ENCODE peak calls at places on chromosomes 13 and 19, in five cellular contexts. K, B, M, S and I are unnamed samples.

GRCh38 chr19:28633223-28634030 is 579.5 kb downstream of the UQCRFS1 start:
- DNase-seq in K (no peak), B (no peak), M (peak), S (peak), I (no peak)

GRCh38 chr19:7864719-7865074 is 9.5 kb downstream of the PRR36 start:
- DNase-seq in K (no peak), B (no peak), M (no peak), S (no peak), I (no peak)

GRCh38 chr19:51983361-51983760 is 3.3 kb downstream of the ZNF350 start:
- DNase-seq in K (no peak), B (no peak), M (no peak), S (no peak), I (no peak)

GRCh38 chr19:40594251-40594650 is 6.9 kb upstream of the LTBP4 start:
- DNase-seq in K (no peak), B (no peak), M (no peak), S (no peak), I (no peak)

GRCh38 chr19:42282036-42282762 is 13.1 kb downstream of the CIC start:
- DNase-seq in K (no peak), B (no peak), M (no peak), S (no peak), I (no peak)

GRCh38 chr19:3366761-3367571 is 583 bp downstream of the NFIC start:
- DNase-seq in K (peak), B (peak), M (no peak), S (peak), I (no peak)

GRCh38 chr19:13985771-13986347 is 20.3 kb downstream of the RFX1 start:
- DNase-seq in K (no peak), B (no peak), M (no peak), S (no peak), I (no peak)

GRCh38 chr13:97222934-97223710 is 989 bp downstream of the MBNL2 start:
- DNase-seq in K (no peak), B (no peak), M (no peak), S (no peak), I (peak)

GRCh38 chr13:110689711-110690110 is 16.2 kb downstream of the CARS2 start:
- DNase-seq in K (no peak), B (no peak), M (no peak), S (no peak), I (no peak)

GRCh38 chr13:98540476-98540875 is 36.4 kb downstream of the STK24 start:
- DNase-seq in K (no peak), B (no peak), M (no peak), S (no peak), I (no peak)

GRCh38 chr19:2394054-2394668 is 33.2 kb downstream of the TIMM13 start:
- DNase-seq in K (no peak), B (no peak), M (no peak), S (no peak), I (no peak)

GRCh38 chr19:4506449-4507149 is 11.7 kb downstream of the PLIN4 start:
- DNase-seq in K (no peak), B (no peak), M (peak), S (no peak), I (no peak)

GRCh38 chr13:93361703-93362102 is 135.1 kb downstream of the GPC6 start:
- DNase-seq in K (no peak), B (no peak), M (no peak), S (no peak), I (no peak)

GRCh38 chr19:43798546-43799409 is 3.5 kb downstream of the LYPD5 start:
- DNase-seq in K (no peak), B (no peak), M (no peak), S (peak), I (no peak)

DNA sequence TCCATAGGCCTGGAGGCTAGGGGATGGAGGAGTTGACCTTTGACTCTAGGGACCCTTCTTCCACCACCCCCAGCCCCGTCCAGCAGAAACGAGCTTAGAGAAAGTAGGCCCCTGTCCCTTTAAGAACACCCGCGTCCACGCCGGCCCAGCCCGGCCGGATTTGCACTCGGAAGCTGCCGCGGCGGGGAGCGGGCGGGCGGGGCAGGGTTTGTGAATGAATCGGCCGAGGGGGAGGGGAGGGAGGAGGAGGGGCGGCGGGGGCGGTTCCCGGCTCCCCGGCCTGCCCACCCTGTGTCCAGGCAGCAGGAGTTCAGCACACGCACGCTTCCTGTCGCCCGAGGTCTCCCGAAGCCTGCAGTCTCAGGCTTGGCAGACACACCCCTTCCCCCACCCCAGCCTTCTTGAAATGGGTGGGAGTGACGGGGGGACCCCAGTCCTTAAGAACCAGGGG is 1.5 kb downstream of the UNC13A start:
- DNase-seq in K (peak), B (peak), M (no peak), S (peak), I (no peak)
- H3K4me3 ChIP-seq in K (peak), B (peak), M (no peak), S (peak), I (peak)

GRCh38 chr13:109627649-109628048 is 158.7 kb downstream of the IRS2 start:
- DNase-seq in K (no peak), B (no peak), M (no peak), S (no peak), I (no peak)
- H3K4me3 ChIP-seq in K (no peak), B (no peak), M (no peak), S (no peak), I (no peak)

GRCh38 chr19:57435062-57435978 is at the start of gene ZNF749:
- DNase-seq in K (peak), B (peak), M (peak), S (peak), I (peak)

GRCh38 chr19:57434386-57435061 is 601 bp upstream of the ZNF749 start:
- DNase-seq in K (no peak), B (no peak), M (no peak), S (no peak), I (no peak)

GRCh38 chr19:57437931-57438330 is 2.8 kb downstream of the ZNF749 start:
- DNase-seq in K (no peak), B (no peak), M (no peak), S (no peak), I (no peak)

GRCh38 chr19:57438925-57439324 is 3.8 kb downstream of the ZNF749 start:
- DNase-seq in K (no peak), B (no peak), M (no peak), S (no peak), I (no peak)

DNA sequence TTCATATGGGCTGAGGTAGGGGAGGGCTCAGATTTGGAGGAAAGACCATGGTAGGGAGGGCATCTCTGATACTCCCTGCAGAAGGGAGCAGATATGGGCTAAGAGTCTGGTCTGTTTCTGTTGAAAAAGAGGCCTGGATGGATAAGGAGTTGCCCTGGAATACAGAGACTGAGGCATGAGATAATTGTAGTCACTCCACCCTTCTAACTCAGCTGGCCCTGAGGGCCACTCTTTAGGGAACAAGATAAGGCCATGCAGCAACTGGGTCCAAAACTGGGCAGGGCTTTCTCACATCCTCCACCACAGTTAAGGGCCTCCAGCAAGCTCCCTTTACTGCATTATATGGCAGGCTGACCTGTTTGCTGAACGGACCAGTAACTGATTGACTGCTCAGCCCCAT is 1.3 kb downstream of the ZNF749 start:
- DNase-seq in K (no peak), B (no peak), M (no peak), S (no peak), I (no peak)
- H3K4me3 ChIP-seq in K (peak), B (peak), M (peak), S (peak), I (peak)

GRCh38 chr19:50311723-50312635 is 17.2 kb downstream of the KCNC3 start:
- DNase-seq in K (no peak), B (no peak), M (no peak), S (peak), I (no peak)
- H3K4me3 ChIP-seq in K (peak), B (peak), M (no peak), S (peak), I (no peak)